ENCODE peak calls at places on chromosome 4, in ten cellular contexts. Q, I, S, K, C, R, T, V, P and B are unnamed samples.

GRCh38 chr4:54958236-54958635 is 167.2 kb downstream of the KDR start:
- DNase-seq in Q (peak; percentile 80), I (no peak), S (no peak), K (no peak), C (no peak), R (no peak), T (no peak), V (no peak), P (no peak), B (no peak)

GRCh38 chr4:126592088-126592487 is 1040.7 kb upstream of the INTU start:
- DNase-seq in Q (no peak), I (no peak), S (peak; percentile 30), K (peak; percentile 48), C (no peak), R (no peak), T (no peak), V (no peak), P (no peak), B (no peak)

GRCh38 chr4:126976850-126977249 is 655.9 kb upstream of the INTU start:
- DNase-seq in Q (no peak), I (no peak), S (no peak), K (no peak), C (no peak), R (no peak), T (no peak), V (no peak), P (no peak), B (no peak)

GRCh38 chr4:9969526-9970398 is 51.5 kb downstream of the SLC2A9 start:
- DNase-seq in Q (no peak), I (no peak), S (no peak), K (no peak), C (no peak), R (no peak), T (no peak), V (no peak), P (no peak), B (no peak)

GRCh38 chr4:153852501-153852900 is 63.6 kb upstream of the SFRP2 start:
- DNase-seq in Q (no peak), I (no peak), S (no peak), K (no peak), C (peak; percentile 10), R (no peak), T (no peak), V (no peak), P (no peak), B (no peak)

GRCh38 chr4:163920426-163920825 is 425.9 kb downstream of the TMA16 start:
- DNase-seq in Q (no peak), I (no peak), S (no peak), K (no peak), C (no peak), R (no peak), T (no peak), V (no peak), P (no peak), B (no peak)

GRCh38 chr4:37430718-37431416 is 186.3 kb downstream of the NWD2 start:
- DNase-seq in Q (no peak), I (no peak), S (no peak), K (no peak), C (no peak), R (no peak), T (no peak), V (no peak), P (no peak), B (no peak)

GRCh38 chr4:189048119-189048518 is 892.6 kb upstream of the FRG1 start:
- DNase-seq in Q (no peak), I (no peak), S (no peak), K (no peak), C (no peak), R (no peak), T (no peak), V (no peak), P (no peak), B (no peak)

GRCh38 chr4:124423160-124423559 is 289.4 kb downstream of the ANKRD50 start:
- DNase-seq in Q (peak; percentile 55), I (no peak), S (peak; percentile 27), K (no peak), C (no peak), R (no peak), T (no peak), V (no peak), P (no peak), B (no peak)

GRCh38 chr4:65825121-65825520 is 154.8 kb upstream of the EPHA5 start:
- DNase-seq in Q (peak; percentile 75), I (no peak), S (no peak), K (peak; percentile 1), C (no peak), R (no peak), T (no peak), V (no peak), P (no peak), B (no peak)

GRCh38 chr4:142418697-142419096 is 427.4 kb downstream of the INPP4B start:
- DNase-seq in Q (no peak), I (no peak), S (no peak), K (no peak), C (no peak), R (no peak), T (no peak), V (no peak), P (no peak), B (no peak)

GRCh38 chr4:107896651-107897050 is 34.7 kb upstream of the CYP2U1 start:
- DNase-seq in Q (no peak), I (no peak), S (no peak), K (no peak), C (no peak), R (no peak), T (no peak), V (no peak), P (no peak), B (no peak)

GRCh38 chr4:10496200-10496599 is 39.0 kb upstream of the ZNF518B start:
- DNase-seq in Q (no peak), I (no peak), S (no peak), K (no peak), C (no peak), R (no peak), T (no peak), V (no peak), P (no peak), B (no peak)

GRCh38 chr4:82043081-82043808 is 330.5 kb downstream of the HNRNPD start:
- DNase-seq in Q (no peak), I (no peak), S (peak; percentile 79), K (no peak), C (no peak), R (no peak), T (peak; percentile 47), V (no peak), P (no peak), B (no peak)

DNA sequence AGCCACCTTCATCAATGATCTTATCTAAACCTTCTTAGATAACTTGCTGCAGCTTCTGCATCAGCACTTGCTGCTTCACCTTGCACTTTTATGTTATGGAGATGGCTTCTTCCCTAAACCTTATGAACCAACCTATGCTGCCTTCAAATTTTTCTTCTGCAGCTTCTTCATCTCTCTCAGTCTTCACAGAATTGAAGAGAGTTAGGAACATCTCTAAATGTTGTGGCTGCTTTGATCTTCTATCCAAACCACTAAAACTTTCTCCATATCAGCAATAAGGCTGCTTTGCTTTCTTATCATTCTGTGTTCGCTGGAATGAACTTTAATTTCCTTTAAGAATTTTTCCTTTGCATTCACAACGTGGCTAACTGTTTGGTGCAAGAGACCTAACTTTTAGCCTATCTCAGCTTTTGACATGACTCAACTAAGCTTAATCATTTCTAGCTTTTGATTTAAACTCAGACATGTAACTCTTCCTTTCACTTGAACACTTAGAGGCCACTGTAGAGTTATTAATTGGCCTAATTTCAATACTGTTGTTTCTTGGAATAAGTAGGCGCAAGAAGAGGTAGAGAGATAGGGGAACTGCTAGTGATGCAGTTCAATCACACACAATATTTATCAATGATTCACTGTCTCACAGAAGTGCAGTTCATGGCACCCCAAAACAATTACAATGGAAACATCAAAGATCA is 36.2 kb upstream of the CORIN start:
- DNase-seq in Q (no peak), I (no peak), S (no peak), K (no peak), C (no peak), R (no peak), T (no peak), V (no peak), P (no peak), B (no peak)
- H3K36me3 ChIP-seq in Q (peaks cover 36% of the 10 kb centered on the region), I (peaks cover 88% of the 10 kb centered on the region), S (no peaks in the 10 kb centered on the region), K (peaks cover 33% of the 10 kb centered on the region), C (peaks cover 12% of the 10 kb centered on the region), R (peaks cover 82% of the 10 kb centered on the region), T (peaks cover 16% of the 10 kb centered on the region), V (peaks cover 80% of the 10 kb centered on the region), P (peaks cover 16% of the 10 kb centered on the region), B (peaks cover 3% of the 10 kb centered on the region)

GRCh38 chr4:102610476-102610875 is 109.3 kb downstream of the NFKB1 start:
- DNase-seq in Q (no peak), I (no peak), S (no peak), K (no peak), C (no peak), R (no peak), T (no peak), V (no peak), P (no peak), B (no peak)
- H3K36me3 ChIP-seq in Q (peaks cover 47% of the 10 kb centered on the region), I (peaks cover 91% of the 10 kb centered on the region), S (no peaks in the 10 kb centered on the region), K (peaks cover 5% of the 10 kb centered on the region), C (peaks cover 52% of the 10 kb centered on the region), R (peaks cover 94% of the 10 kb centered on the region), T (peaks cover 40% of the 10 kb centered on the region), V (peaks cover 36% of the 10 kb centered on the region), P (no peaks in the 10 kb centered on the region), B (peaks cover 100% of the 10 kb centered on the region)

GRCh38 chr4:76765473-76766183 is 132.3 kb downstream of the SOWAHB start:
- DNase-seq in Q (no peak), I (no peak), S (no peak), K (no peak), C (no peak), R (no peak), T (no peak), V (no peak), P (no peak), B (no peak)

GRCh38 chr4:76762136-76763130 is 135.5 kb downstream of the SOWAHB start:
- DNase-seq in Q (peak; percentile 30), I (no peak), S (no peak), K (no peak), C (no peak), R (no peak), T (no peak), V (no peak), P (no peak), B (no peak)

GRCh38 chr4:76767983-76768382 is 130.0 kb downstream of the SOWAHB start:
- DNase-seq in Q (peak; percentile 69), I (no peak), S (no peak), K (no peak), C (no peak), R (no peak), T (no peak), V (no peak), P (no peak), B (no peak)

GRCh38 chr4:76760214-76760613 is 137.7 kb downstream of the SOWAHB start:
- DNase-seq in Q (no peak), I (no peak), S (no peak), K (no peak), C (no peak), R (no peak), T (no peak), V (no peak), P (no peak), B (no peak)

GRCh38 chr4:76764251-76764650 is 133.7 kb downstream of the SOWAHB start:
- DNase-seq in Q (peak; percentile 83), I (no peak), S (no peak), K (no peak), C (no peak), R (no peak), T (no peak), V (no peak), P (no peak), B (no peak)
- H3K36me3 ChIP-seq in Q (peaks cover 6% of the 10 kb centered on the region), I (no peaks in the 10 kb centered on the region), S (no peaks in the 10 kb centered on the region), K (no peaks in the 10 kb centered on the region), C (no peaks in the 10 kb centered on the region), R (peaks cover 4% of the 10 kb centered on the region), T (no peaks in the 10 kb centered on the region), V (peaks cover 47% of the 10 kb centered on the region), P (no peaks in the 10 kb centered on the region), B (no peaks in the 10 kb centered on the region)

GRCh38 chr4:56971383-56971782 is 6.0 kb downstream of the NOA1 start:
- DNase-seq in Q (no peak), I (no peak), S (no peak), K (no peak), C (no peak), R (no peak), T (no peak), V (no peak), P (no peak), B (no peak)
- H3K36me3 ChIP-seq in Q (peaks cover 38% of the 10 kb centered on the region), I (peaks cover 97% of the 10 kb centered on the region), S (no peaks in the 10 kb centered on the region), K (peaks cover 28% of the 10 kb centered on the region), C (peaks cover 33% of the 10 kb centered on the region), R (peaks cover 80% of the 10 kb centered on the region), T (peaks cover 20% of the 10 kb centered on the region), V (peaks cover 62% of the 10 kb centered on the region), P (peaks cover 18% of the 10 kb centered on the region), B (peaks cover 18% of the 10 kb centered on the region)